ENCODE peak calls at places on chromosomes 5 and 9, in nine cellular contexts. One of them, this sample, is unnamed.

GRCh38 chr5:33788922-33789321 is 102.9 kb downstream of the ADAMTS12 start:
- DNase-seq in Peyer's patch: no peak
- DNase-seq in NCI-H1105: no peak
- DNase-seq in activated CD8-positive, alpha-beta T cell treated with anti-CD3 and anti-CD28 coated beads, Interleukin-2, amount 10 ng/mL, durations not matched to agents 7 days and 5 days: no peak
- DNase-seq in stimulated activated CD8-positive, alpha-beta memory T cell treated with anti-CD3 and anti-CD28 coated beads, Interleukin-2, amount 100 ng/mL, for 48 hours: no peak
- DNase-seq in NCI-H1436: no peak
- DNase-seq in mammary epithelial cell: peak
- DNase-seq in right cardiac atrium: no peak
- DNase-seq in HTR-8/SVneo: peak
- DNase-seq in this sample: no peak

GRCh38 chr5:57383093-57383861 is 99.3 kb downstream of the ACTBL2 start:
- DNase-seq in stimulated activated CD8-positive, alpha-beta memory T cell treated with anti-CD3 and anti-CD28 coated beads, Interleukin-2, amount 100 ng/mL, for 48 hours: peak
- DNase-seq in right cardiac atrium: peak
- DNase-seq in NCI-H1105: no peak
- DNase-seq in mammary epithelial cell: peak
- DNase-seq in activated CD8-positive, alpha-beta T cell treated with anti-CD3 and anti-CD28 coated beads, Interleukin-2, amount 10 ng/mL, durations not matched to agents 7 days and 5 days: no peak
- DNase-seq in Peyer's patch: no peak
- DNase-seq in HTR-8/SVneo: peak
- DNase-seq in NCI-H1436: no peak
- DNase-seq in this sample: no peak

GRCh38 chr5:9529041-9529480 is 16.8 kb downstream of the SEMA5A start:
- DNase-seq in activated CD8-positive, alpha-beta T cell treated with anti-CD3 and anti-CD28 coated beads, Interleukin-2, amount 10 ng/mL, durations not matched to agents 7 days and 5 days: no peak
- DNase-seq in mammary epithelial cell: no peak
- DNase-seq in HTR-8/SVneo: no peak
- DNase-seq in NCI-H1105: no peak
- DNase-seq in Peyer's patch: no peak
- DNase-seq in stimulated activated CD8-positive, alpha-beta memory T cell treated with anti-CD3 and anti-CD28 coated beads, Interleukin-2, amount 100 ng/mL, for 48 hours: no peak
- DNase-seq in NCI-H1436: no peak
- DNase-seq in right cardiac atrium: peak
- DNase-seq in this sample: peak

GRCh38 chr9:131475111-131475955 is 27.4 kb upstream of the POMT1 start:
- DNase-seq in stimulated activated CD8-positive, alpha-beta memory T cell treated with anti-CD3 and anti-CD28 coated beads, Interleukin-2, amount 100 ng/mL, for 48 hours: no peak
- DNase-seq in NCI-H1105: no peak
- DNase-seq in Peyer's patch: no peak
- DNase-seq in activated CD8-positive, alpha-beta T cell treated with anti-CD3 and anti-CD28 coated beads, Interleukin-2, amount 10 ng/mL, durations not matched to agents 7 days and 5 days: no peak
- DNase-seq in mammary epithelial cell: no peak
- DNase-seq in NCI-H1436: no peak
- DNase-seq in HTR-8/SVneo: no peak
- DNase-seq in right cardiac atrium: no peak
- DNase-seq in this sample: no peak

GRCh38 chr9:108620767-108621166 is 235.0 kb downstream of the ACTL7B start:
- DNase-seq in NCI-H1105: no peak
- DNase-seq in right cardiac atrium: no peak
- DNase-seq in activated CD8-positive, alpha-beta T cell treated with anti-CD3 and anti-CD28 coated beads, Interleukin-2, amount 10 ng/mL, durations not matched to agents 7 days and 5 days: no peak
- DNase-seq in NCI-H1436: no peak
- DNase-seq in HTR-8/SVneo: no peak
- DNase-seq in mammary epithelial cell: no peak
- DNase-seq in stimulated activated CD8-positive, alpha-beta memory T cell treated with anti-CD3 and anti-CD28 coated beads, Interleukin-2, amount 100 ng/mL, for 48 hours: no peak
- DNase-seq in Peyer's patch: no peak
- DNase-seq in this sample: no peak

GRCh38 chr5:132221781-132222648 is 5.6 kb downstream of the P4HA2 start:
- DNase-seq in stimulated activated CD8-positive, alpha-beta memory T cell treated with anti-CD3 and anti-CD28 coated beads, Interleukin-2, amount 100 ng/mL, for 48 hours: no peak
- DNase-seq in right cardiac atrium: peak
- DNase-seq in NCI-H1105: no peak
- DNase-seq in activated CD8-positive, alpha-beta T cell treated with anti-CD3 and anti-CD28 coated beads, Interleukin-2, amount 10 ng/mL, durations not matched to agents 7 days and 5 days: no peak
- DNase-seq in NCI-H1436: no peak
- DNase-seq in Peyer's patch: no peak
- DNase-seq in mammary epithelial cell: no peak
- DNase-seq in HTR-8/SVneo: no peak
- DNase-seq in this sample: peak

GRCh38 chr9:128893354-128893753 is 11.4 kb downstream of the LRRC8A start:
- DNase-seq in mammary epithelial cell: no peak
- DNase-seq in Peyer's patch: no peak
- DNase-seq in right cardiac atrium: no peak
- DNase-seq in HTR-8/SVneo: no peak
- DNase-seq in NCI-H1105: no peak
- DNase-seq in NCI-H1436: no peak
- DNase-seq in activated CD8-positive, alpha-beta T cell treated with anti-CD3 and anti-CD28 coated beads, Interleukin-2, amount 10 ng/mL, durations not matched to agents 7 days and 5 days: no peak
- DNase-seq in stimulated activated CD8-positive, alpha-beta memory T cell treated with anti-CD3 and anti-CD28 coated beads, Interleukin-2, amount 100 ng/mL, for 48 hours: no peak
- DNase-seq in this sample: no peak

GRCh38 chr5:6708814-6709213 is 4.4 kb upstream of the TENT4A start:
- DNase-seq in HTR-8/SVneo: no peak
- DNase-seq in Peyer's patch: no peak
- DNase-seq in NCI-H1436: no peak
- DNase-seq in stimulated activated CD8-positive, alpha-beta memory T cell treated with anti-CD3 and anti-CD28 coated beads, Interleukin-2, amount 100 ng/mL, for 48 hours: no peak
- DNase-seq in NCI-H1105: no peak
- DNase-seq in right cardiac atrium: no peak
- DNase-seq in activated CD8-positive, alpha-beta T cell treated with anti-CD3 and anti-CD28 coated beads, Interleukin-2, amount 10 ng/mL, durations not matched to agents 7 days and 5 days: no peak
- DNase-seq in mammary epithelial cell: no peak
- DNase-seq in this sample: peak

GRCh38 chr5:121969660-121970295 is 8.0 kb downstream of the SRFBP1 start:
- DNase-seq in Peyer's patch: no peak
- DNase-seq in activated CD8-positive, alpha-beta T cell treated with anti-CD3 and anti-CD28 coated beads, Interleukin-2, amount 10 ng/mL, durations not matched to agents 7 days and 5 days: no peak
- DNase-seq in mammary epithelial cell: no peak
- DNase-seq in NCI-H1436: no peak
- DNase-seq in right cardiac atrium: no peak
- DNase-seq in stimulated activated CD8-positive, alpha-beta memory T cell treated with anti-CD3 and anti-CD28 coated beads, Interleukin-2, amount 100 ng/mL, for 48 hours: no peak
- DNase-seq in NCI-H1105: no peak
- DNase-seq in HTR-8/SVneo: no peak
- DNase-seq in this sample: no peak

GRCh38 chr9:133074111-133074651 is 12.4 kb downstream of the CEL start:
- DNase-seq in NCI-H1105: no peak
- DNase-seq in HTR-8/SVneo: no peak
- DNase-seq in right cardiac atrium: no peak
- DNase-seq in NCI-H1436: no peak
- DNase-seq in Peyer's patch: no peak
- DNase-seq in activated CD8-positive, alpha-beta T cell treated with anti-CD3 and anti-CD28 coated beads, Interleukin-2, amount 10 ng/mL, durations not matched to agents 7 days and 5 days: no peak
- DNase-seq in stimulated activated CD8-positive, alpha-beta memory T cell treated with anti-CD3 and anti-CD28 coated beads, Interleukin-2, amount 100 ng/mL, for 48 hours: no peak
- DNase-seq in mammary epithelial cell: no peak
- DNase-seq in this sample: no peak

GRCh38 chr5:18797241-18797640 is 1163.0 kb downstream of the TAF11L14 start:
- DNase-seq in mammary epithelial cell: no peak
- DNase-seq in activated CD8-positive, alpha-beta T cell treated with anti-CD3 and anti-CD28 coated beads, Interleukin-2, amount 10 ng/mL, durations not matched to agents 7 days and 5 days: no peak
- DNase-seq in NCI-H1105: no peak
- DNase-seq in NCI-H1436: no peak
- DNase-seq in HTR-8/SVneo: no peak
- DNase-seq in stimulated activated CD8-positive, alpha-beta memory T cell treated with anti-CD3 and anti-CD28 coated beads, Interleukin-2, amount 100 ng/mL, for 48 hours: no peak
- DNase-seq in Peyer's patch: no peak
- DNase-seq in right cardiac atrium: no peak
- DNase-seq in this sample: no peak

GRCh38 chr5:149063017-149063687 is at the start of gene SH3TC2:
- DNase-seq in Peyer's patch: no peak
- DNase-seq in right cardiac atrium: peak
- DNase-seq in NCI-H1105: no peak
- DNase-seq in NCI-H1436: no peak
- DNase-seq in activated CD8-positive, alpha-beta T cell treated with anti-CD3 and anti-CD28 coated beads, Interleukin-2, amount 10 ng/mL, durations not matched to agents 7 days and 5 days: no peak
- DNase-seq in HTR-8/SVneo: peak
- DNase-seq in stimulated activated CD8-positive, alpha-beta memory T cell treated with anti-CD3 and anti-CD28 coated beads, Interleukin-2, amount 100 ng/mL, for 48 hours: no peak
- DNase-seq in mammary epithelial cell: peak
- DNase-seq in this sample: peak

GRCh38 chr5:2300861-2301610 is 418.3 kb upstream of the IRX4 start:
- DNase-seq in NCI-H1436: no peak
- DNase-seq in HTR-8/SVneo: no peak
- DNase-seq in mammary epithelial cell: no peak
- DNase-seq in right cardiac atrium: no peak
- DNase-seq in stimulated activated CD8-positive, alpha-beta memory T cell treated with anti-CD3 and anti-CD28 coated beads, Interleukin-2, amount 100 ng/mL, for 48 hours: no peak
- DNase-seq in NCI-H1105: no peak
- DNase-seq in activated CD8-positive, alpha-beta T cell treated with anti-CD3 and anti-CD28 coated beads, Interleukin-2, amount 10 ng/mL, durations not matched to agents 7 days and 5 days: no peak
- DNase-seq in Peyer's patch: no peak
- DNase-seq in this sample: no peak

GRCh38 chr5:6885581-6885980 is 172.3 kb downstream of the TENT4A start:
- DNase-seq in NCI-H1436: no peak
- DNase-seq in NCI-H1105: no peak
- DNase-seq in Peyer's patch: no peak
- DNase-seq in stimulated activated CD8-positive, alpha-beta memory T cell treated with anti-CD3 and anti-CD28 coated beads, Interleukin-2, amount 100 ng/mL, for 48 hours: no peak
- DNase-seq in mammary epithelial cell: no peak
- DNase-seq in HTR-8/SVneo: no peak
- DNase-seq in activated CD8-positive, alpha-beta T cell treated with anti-CD3 and anti-CD28 coated beads, Interleukin-2, amount 10 ng/mL, durations not matched to agents 7 days and 5 days: no peak
- DNase-seq in right cardiac atrium: no peak
- DNase-seq in this sample: no peak

GRCh38 chr5:80172067-80172690 is 83.7 kb downstream of the SERINC5 start:
- DNase-seq in Peyer's patch: no peak
- DNase-seq in mammary epithelial cell: no peak
- DNase-seq in NCI-H1105: no peak
- DNase-seq in stimulated activated CD8-positive, alpha-beta memory T cell treated with anti-CD3 and anti-CD28 coated beads, Interleukin-2, amount 100 ng/mL, for 48 hours: no peak
- DNase-seq in activated CD8-positive, alpha-beta T cell treated with anti-CD3 and anti-CD28 coated beads, Interleukin-2, amount 10 ng/mL, durations not matched to agents 7 days and 5 days: no peak
- DNase-seq in right cardiac atrium: no peak
- DNase-seq in NCI-H1436: no peak
- DNase-seq in HTR-8/SVneo: no peak
- DNase-seq in this sample: no peak

GRCh38 chr9:136882109-136882946 is 4.0 kb upstream of the TRAF2 start:
- DNase-seq in HTR-8/SVneo: peak
- DNase-seq in Peyer's patch: peak
- DNase-seq in NCI-H1105: no peak
- DNase-seq in stimulated activated CD8-positive, alpha-beta memory T cell treated with anti-CD3 and anti-CD28 coated beads, Interleukin-2, amount 100 ng/mL, for 48 hours: peak
- DNase-seq in activated CD8-positive, alpha-beta T cell treated with anti-CD3 and anti-CD28 coated beads, Interleukin-2, amount 10 ng/mL, durations not matched to agents 7 days and 5 days: peak
- DNase-seq in right cardiac atrium: peak
- DNase-seq in NCI-H1436: no peak
- DNase-seq in mammary epithelial cell: peak
- DNase-seq in this sample: peak

GRCh38 chr9:3459076-3459475 is 66.7 kb downstream of the RFX3 start:
- DNase-seq in mammary epithelial cell: no peak
- DNase-seq in HTR-8/SVneo: no peak
- DNase-seq in Peyer's patch: no peak
- DNase-seq in NCI-H1436: peak
- DNase-seq in NCI-H1105: peak
- DNase-seq in activated CD8-positive, alpha-beta T cell treated with anti-CD3 and anti-CD28 coated beads, Interleukin-2, amount 10 ng/mL, durations not matched to agents 7 days and 5 days: no peak
- DNase-seq in stimulated activated CD8-positive, alpha-beta memory T cell treated with anti-CD3 and anti-CD28 coated beads, Interleukin-2, amount 100 ng/mL, for 48 hours: no peak
- DNase-seq in right cardiac atrium: no peak
- DNase-seq in this sample: no peak

GRCh38 chr9:128321879-128322341 is 337 bp downstream of the TRUB2 start:
- DNase-seq in NCI-H1105: no peak
- DNase-seq in HTR-8/SVneo: no peak
- DNase-seq in activated CD8-positive, alpha-beta T cell treated with anti-CD3 and anti-CD28 coated beads, Interleukin-2, amount 10 ng/mL, durations not matched to agents 7 days and 5 days: no peak
- DNase-seq in mammary epithelial cell: no peak
- DNase-seq in stimulated activated CD8-positive, alpha-beta memory T cell treated with anti-CD3 and anti-CD28 coated beads, Interleukin-2, amount 100 ng/mL, for 48 hours: no peak
- DNase-seq in Peyer's patch: no peak
- DNase-seq in NCI-H1436: no peak
- DNase-seq in right cardiac atrium: no peak
- DNase-seq in this sample: no peak

GRCh38 chr5:156366536-156366935 is 39.6 kb downstream of the SGCD start:
- DNase-seq in HTR-8/SVneo: no peak
- DNase-seq in NCI-H1436: no peak
- DNase-seq in activated CD8-positive, alpha-beta T cell treated with anti-CD3 and anti-CD28 coated beads, Interleukin-2, amount 10 ng/mL, durations not matched to agents 7 days and 5 days: no peak
- DNase-seq in mammary epithelial cell: no peak
- DNase-seq in NCI-H1105: no peak
- DNase-seq in right cardiac atrium: no peak
- DNase-seq in stimulated activated CD8-positive, alpha-beta memory T cell treated with anti-CD3 and anti-CD28 coated beads, Interleukin-2, amount 100 ng/mL, for 48 hours: no peak
- DNase-seq in Peyer's patch: no peak
- DNase-seq in this sample: no peak

GRCh38 chr5:40572947-40573346 is 106.8 kb upstream of the PTGER4 start:
- DNase-seq in NCI-H1105: no peak
- DNase-seq in Peyer's patch: no peak
- DNase-seq in mammary epithelial cell: no peak
- DNase-seq in NCI-H1436: no peak
- DNase-seq in stimulated activated CD8-positive, alpha-beta memory T cell treated with anti-CD3 and anti-CD28 coated beads, Interleukin-2, amount 100 ng/mL, for 48 hours: no peak
- DNase-seq in HTR-8/SVneo: no peak
- DNase-seq in activated CD8-positive, alpha-beta T cell treated with anti-CD3 and anti-CD28 coated beads, Interleukin-2, amount 10 ng/mL, durations not matched to agents 7 days and 5 days: no peak
- DNase-seq in right cardiac atrium: no peak
- DNase-seq in this sample: no peak

GRCh38 chr5:16891043-16891442 is 45.0 kb downstream of the MYO10 start:
- DNase-seq in HTR-8/SVneo: no peak
- DNase-seq in Peyer's patch: peak
- DNase-seq in NCI-H1436: no peak
- DNase-seq in NCI-H1105: no peak
- DNase-seq in stimulated activated CD8-positive, alpha-beta memory T cell treated with anti-CD3 and anti-CD28 coated beads, Interleukin-2, amount 100 ng/mL, for 48 hours: no peak
- DNase-seq in activated CD8-positive, alpha-beta T cell treated with anti-CD3 and anti-CD28 coated beads, Interleukin-2, amount 10 ng/mL, durations not matched to agents 7 days and 5 days: no peak
- DNase-seq in right cardiac atrium: no peak
- DNase-seq in mammary epithelial cell: no peak
- DNase-seq in this sample: no peak

GRCh38 chr9:95505676-95506437 is 10.9 kb downstream of the PTCH1 start:
- DNase-seq in HTR-8/SVneo: no peak
- DNase-seq in NCI-H1436: peak
- DNase-seq in Peyer's patch: peak
- DNase-seq in activated CD8-positive, alpha-beta T cell treated with anti-CD3 and anti-CD28 coated beads, Interleukin-2, amount 10 ng/mL, durations not matched to agents 7 days and 5 days: no peak
- DNase-seq in mammary epithelial cell: peak
- DNase-seq in right cardiac atrium: peak
- DNase-seq in stimulated activated CD8-positive, alpha-beta memory T cell treated with anti-CD3 and anti-CD28 coated beads, Interleukin-2, amount 100 ng/mL, for 48 hours: no peak
- DNase-seq in NCI-H1105: peak
- DNase-seq in this sample: peak

GRCh38 chr5:65828507-65828906 is 97.9 kb upstream of the ERBIN start:
- DNase-seq in stimulated activated CD8-positive, alpha-beta memory T cell treated with anti-CD3 and anti-CD28 coated beads, Interleukin-2, amount 100 ng/mL, for 48 hours: no peak
- DNase-seq in activated CD8-positive, alpha-beta T cell treated with anti-CD3 and anti-CD28 coated beads, Interleukin-2, amount 10 ng/mL, durations not matched to agents 7 days and 5 days: no peak
- DNase-seq in NCI-H1436: no peak
- DNase-seq in mammary epithelial cell: no peak
- DNase-seq in Peyer's patch: no peak
- DNase-seq in NCI-H1105: no peak
- DNase-seq in right cardiac atrium: no peak
- DNase-seq in HTR-8/SVneo: no peak
- DNase-seq in this sample: no peak

GRCh38 chr5:176725521-176725920 is 78.2 kb downstream of the TSPAN17 start:
- DNase-seq in Peyer's patch: no peak
- DNase-seq in stimulated activated CD8-positive, alpha-beta memory T cell treated with anti-CD3 and anti-CD28 coated beads, Interleukin-2, amount 100 ng/mL, for 48 hours: no peak
- DNase-seq in NCI-H1105: peak
- DNase-seq in NCI-H1436: no peak
- DNase-seq in right cardiac atrium: no peak
- DNase-seq in HTR-8/SVneo: no peak
- DNase-seq in mammary epithelial cell: no peak
- DNase-seq in activated CD8-positive, alpha-beta T cell treated with anti-CD3 and anti-CD28 coated beads, Interleukin-2, amount 10 ng/mL, durations not matched to agents 7 days and 5 days: no peak
- DNase-seq in this sample: no peak

GRCh38 chr9:34559616-34560546 is 29.6 kb downstream of the CNTFR start:
- DNase-seq in NCI-H1105: no peak
- DNase-seq in mammary epithelial cell: peak
- DNase-seq in activated CD8-positive, alpha-beta T cell treated with anti-CD3 and anti-CD28 coated beads, Interleukin-2, amount 10 ng/mL, durations not matched to agents 7 days and 5 days: no peak
- DNase-seq in right cardiac atrium: peak
- DNase-seq in NCI-H1436: no peak
- DNase-seq in stimulated activated CD8-positive, alpha-beta memory T cell treated with anti-CD3 and anti-CD28 coated beads, Interleukin-2, amount 100 ng/mL, for 48 hours: no peak
- DNase-seq in HTR-8/SVneo: peak
- DNase-seq in Peyer's patch: peak
- DNase-seq in this sample: peak

This sample was measured in Right ventricle myocardium superior.